ENCODE peak calls at places on chromosomes 11 and 22, in five cellular contexts. F is OCI-LY7; S is RPMI7951; W is ovary; C is stimulated activated effector memory CD8-positive, alpha-beta T cell treated with anti-CD3 and anti-CD28 coated beads, Interleukin-12 subunit alpha, Interleukin-12 subunit beta, amount 100 ng/mL, for 72 hours. I is an unnamed sample.

GRCh38 chr11:113871331-113871730 is 4.0 kb downstream of the USP28 start:
- DNase-seq in W (no peak), S (no peak), C (no peak), F (no peak), I (no peak)

GRCh38 chr11:67384851-67385366 is 6.9 kb upstream of the RAD9A start:
- DNase-seq in F (no peak), W (peak), C (no peak), S (peak), I (no peak)

GRCh38 chr22:46001046-46001425 is 24.1 kb upstream of the WNT7B start:
- DNase-seq in F (peak), S (no peak), W (no peak), C (no peak), I (no peak)

GRCh38 chr11:103652013-103652412 is 384.4 kb upstream of the DDI1 start:
- DNase-seq in C (no peak), W (no peak), S (peak), F (no peak), I (no peak)

GRCh38 chr11:59829358-59829757 is 15.9 kb downstream of the CBLIF start:
- DNase-seq in C (no peak), S (no peak), W (no peak), F (no peak), I (no peak)

GRCh38 chr11:64583296-64584262 is 7.4 kb upstream of the SLC22A12 start:
- DNase-seq in S (no peak), F (no peak), C (no peak), W (no peak), I (no peak)

GRCh38 chr11:76621866-76622265 is 48.7 kb downstream of the LRRC32 start:
- DNase-seq in W (no peak), C (no peak), S (peak), F (no peak), I (no peak)

GRCh38 chr11:14969922-14970323 is 2.2 kb downstream of the CALCA start:
- DNase-seq in S (no peak), W (no peak), F (peak), C (peak), I (no peak)

GRCh38 chr11:86803641-86804040 is 3.3 kb downstream of the PRSS23 start:
- DNase-seq in S (no peak), F (no peak), W (no peak), C (no peak), I (no peak)

GRCh38 chr22:36010090-36010489 is 18.5 kb downstream of the RBFOX2 start:
- DNase-seq in F (no peak), W (no peak), S (no peak), C (no peak), I (no peak)

GRCh38 chr22:30305519-30305905 is 16.2 kb upstream of the CASTOR1 start:
- DNase-seq in F (peak), S (no peak), W (peak), C (no peak), I (no peak)

GRCh38 chr11:125926682-125927081 is 19.2 kb upstream of the VSIG10L2 start:
- DNase-seq in S (no peak), W (no peak), F (no peak), C (no peak), I (no peak)

GRCh38 chr22:45972868-45973212 is 4.1 kb downstream of the WNT7B start:
- DNase-seq in C (no peak), S (no peak), F (no peak), W (no peak), I (no peak)